ENCODE peak calls at places on chromosomes 16 and 17, in four cellular contexts. One of them, this sample, is unnamed.

GRCh38 chr16:82945420-82946096 is 318.8 kb downstream of the CDH13 start:
- DNase-seq in A549: no peak
- DNase-seq in HFFc6: no peak
- DNase-seq in foreskin fibroblast: no peak
- DNase-seq in this sample: peak; percentile 17

GRCh38 chr16:73013974-73014373 is 34.0 kb downstream of the ZFHX3 start:
- DNase-seq in HFFc6: no peak
- DNase-seq in foreskin fibroblast: no peak
- DNase-seq in A549: no peak
- DNase-seq in this sample: no peak

GRCh38 chr17:68378202-68379149 is 78.8 kb downstream of the WIPI1 start:
- DNase-seq in foreskin fibroblast: peak; percentile 99
- DNase-seq in HFFc6: peak; percentile 94
- DNase-seq in A549: peak; percentile 88
- DNase-seq in this sample: no peak

GRCh38 chr16:19520861-19521331 is 1.0 kb downstream of the GDE1 start:
- DNase-seq in HFFc6: no peak
- DNase-seq in foreskin fibroblast: no peak
- DNase-seq in A549: peak; percentile 44
- DNase-seq in this sample: peak; percentile 37

GRCh38 chr17:73304971-73305786 is 6.6 kb downstream of the CDC42EP4 start:
- DNase-seq in foreskin fibroblast: peak; percentile 87
- DNase-seq in HFFc6: peak; percentile 89
- DNase-seq in A549: peak; percentile 82
- DNase-seq in this sample: no peak

GRCh38 chr16:20774703-20775362 is 11.0 kb downstream of the ACSM3 start:
- DNase-seq in foreskin fibroblast: peak; percentile 38
- DNase-seq in A549: peak; percentile 77
- DNase-seq in HFFc6: peak; percentile 54
- DNase-seq in this sample: peak; percentile 83

GRCh38 chr17:57834146-57834741 is 15.6 kb downstream of the MRPS23 start:
- DNase-seq in A549: no peak
- DNase-seq in HFFc6: peak; percentile 23
- DNase-seq in foreskin fibroblast: peak; percentile 50
- DNase-seq in this sample: peak; percentile 28

GRCh38 chr17:83155128-83156081 is 76.0 kb downstream of the METRNL start:
- DNase-seq in foreskin fibroblast: peak; percentile 98
- DNase-seq in A549: no peak
- DNase-seq in HFFc6: peak; percentile 95
- DNase-seq in this sample: peak; percentile 54

GRCh38 chr17:7466644-7467341 is 12.6 kb downstream of the ZBTB4 start:
- DNase-seq in foreskin fibroblast: peak; percentile 75
- DNase-seq in A549: no peak
- DNase-seq in HFFc6: peak; percentile 53
- DNase-seq in this sample: no peak

GRCh38 chr17:13544755-13545154 is 57.0 kb downstream of the HS3ST3A1 start:
- DNase-seq in foreskin fibroblast: peak; percentile 56
- DNase-seq in HFFc6: peak; percentile 49
- DNase-seq in A549: no peak
- DNase-seq in this sample: no peak

GRCh38 chr16:4402439-4403132 is 13.8 kb downstream of the CORO7 start:
- DNase-seq in foreskin fibroblast: peak; percentile 67
- DNase-seq in HFFc6: peak; percentile 63
- DNase-seq in A549: peak; percentile 72
- DNase-seq in this sample: peak; percentile 77

GRCh38 chr17:79624658-79625478 is 14.0 kb upstream of the RBFOX3 start:
- DNase-seq in foreskin fibroblast: no peak
- DNase-seq in HFFc6: no peak
- DNase-seq in A549: no peak
- DNase-seq in this sample: no peak

GRCh38 chr16:3859875-3860274 is 20.6 kb downstream of the CREBBP start:
- DNase-seq in A549: no peak
- DNase-seq in foreskin fibroblast: no peak
- DNase-seq in HFFc6: no peak
- DNase-seq in this sample: no peak

GRCh38 chr16:50004239-50004638 is 20.8 kb upstream of the CNEP1R1 start:
- DNase-seq in HFFc6: no peak
- DNase-seq in foreskin fibroblast: no peak
- DNase-seq in A549: no peak
- DNase-seq in this sample: no peak

GRCh38 chr16:84119368-84119767 is 2.6 kb upstream of the MBTPS1 start:
- DNase-seq in HFFc6: no peak
- DNase-seq in A549: no peak
- DNase-seq in foreskin fibroblast: no peak
- DNase-seq in this sample: no peak

GRCh38 chr16:86625029-86625428 is 46.7 kb downstream of the FOXL1 start:
- DNase-seq in A549: no peak
- DNase-seq in foreskin fibroblast: no peak
- DNase-seq in HFFc6: no peak
- DNase-seq in this sample: no peak

GRCh38 chr16:54171855-54172537 is 114.6 kb downstream of the IRX3 start:
- DNase-seq in HFFc6: peak; percentile 30
- DNase-seq in foreskin fibroblast: no peak
- DNase-seq in A549: no peak
- DNase-seq in this sample: no peak

GRCh38 chr17:49646391-49647255 is 31.3 kb downstream of the SPOP start:
- DNase-seq in HFFc6: peak; percentile 85
- DNase-seq in A549: peak; percentile 27
- DNase-seq in foreskin fibroblast: peak; percentile 69
- DNase-seq in this sample: peak; percentile 75

GRCh38 chr17:42329025-42329976 is 41.0 kb downstream of the STAT5A start:
- DNase-seq in A549: peak; percentile 95
- DNase-seq in HFFc6: peak; percentile 78
- DNase-seq in foreskin fibroblast: peak; percentile 60
- DNase-seq in this sample: no peak

GRCh38 chr17:35849469-35850348 is 19.0 kb downstream of the HEATR9 start:
- DNase-seq in A549: peak; percentile 81
- DNase-seq in HFFc6: peak; percentile 65
- DNase-seq in foreskin fibroblast: peak; percentile 33
- DNase-seq in this sample: peak; percentile 73

GRCh38 chr17:79220715-79221291 is 146.2 kb downstream of the ENGASE start:
- DNase-seq in A549: no peak
- DNase-seq in HFFc6: no peak
- DNase-seq in foreskin fibroblast: no peak
- DNase-seq in this sample: peak; percentile 30

GRCh38 chr17:45353047-45353446 is 36.2 kb upstream of the MAP3K14 start:
- DNase-seq in foreskin fibroblast: no peak
- DNase-seq in HFFc6: no peak
- DNase-seq in A549: no peak
- DNase-seq in this sample: peak; percentile 74

GRCh38 chr17:56786989-56787482 is 46.7 kb downstream of the C17orf67 start:
- DNase-seq in A549: peak; percentile 70
- DNase-seq in foreskin fibroblast: peak; percentile 84
- DNase-seq in HFFc6: peak; percentile 97
- DNase-seq in this sample: peak; percentile 87

GRCh38 chr17:64355536-64356303 is 34.9 kb downstream of the PECAM1 start:
- DNase-seq in foreskin fibroblast: peak; percentile 50
- DNase-seq in A549: no peak
- DNase-seq in HFFc6: no peak
- DNase-seq in this sample: peak; percentile 54

GRCh38 chr16:53111078-53111776 is 56.4 kb downstream of the CHD9 start:
- DNase-seq in A549: no peak
- DNase-seq in foreskin fibroblast: no peak
- DNase-seq in HFFc6: no peak
- DNase-seq in this sample: no peak

GRCh38 chr17:63445065-63445464 is 1.0 kb downstream of the CYB561 start:
- DNase-seq in foreskin fibroblast: no peak
- DNase-seq in HFFc6: no peak
- DNase-seq in A549: no peak
- DNase-seq in this sample: no peak

GRCh38 chr17:8436169-8436932 is 667 bp downstream of the NDEL1 start:
- DNase-seq in foreskin fibroblast: peak; percentile 55
- DNase-seq in HFFc6: peak; percentile 43
- DNase-seq in A549: peak; percentile 64
- DNase-seq in this sample: peak; percentile 75

GRCh38 chr17:79970576-79971068 is 65.0 kb downstream of the TBC1D16 start:
- DNase-seq in HFFc6: no peak
- DNase-seq in foreskin fibroblast: no peak
- DNase-seq in A549: peak; percentile 75
- DNase-seq in this sample: peak; percentile 55

GRCh38 chr16:89860747-89861304 is 12.6 kb upstream of the TCF25 start:
- DNase-seq in HFFc6: peak; percentile 20
- DNase-seq in A549: peak; percentile 58
- DNase-seq in foreskin fibroblast: peak; percentile 16
- DNase-seq in this sample: peak; percentile 85

GRCh38 chr17:32912218-32912897 is 15.6 kb upstream of the TMEM98 start:
- DNase-seq in A549: peak; percentile 76
- DNase-seq in foreskin fibroblast: peak; percentile 70
- DNase-seq in HFFc6: peak; percentile 74
- DNase-seq in this sample: no peak

GRCh38 chr17:71902931-71903506 is 217.8 kb upstream of the SOX9 start:
- DNase-seq in HFFc6: no peak
- DNase-seq in A549: no peak
- DNase-seq in foreskin fibroblast: no peak
- DNase-seq in this sample: no peak

GRCh38 chr16:26252598-26252997 is 560.8 kb downstream of the HS3ST4 start:
- DNase-seq in foreskin fibroblast: no peak
- DNase-seq in HFFc6: no peak
- DNase-seq in A549: no peak
- DNase-seq in this sample: no peak

GRCh38 chr16:26247063-26247462 is 555.3 kb downstream of the HS3ST4 start:
- DNase-seq in A549: no peak
- DNase-seq in HFFc6: no peak
- DNase-seq in foreskin fibroblast: no peak
- DNase-seq in this sample: peak; percentile 8
- TF ChIP-seq CTCF in A549: no peak
- TF ChIP-seq CTCF in HFFc6: no peak
- TF ChIP-seq CTCF in foreskin fibroblast: no peak
- TF ChIP-seq CTCF in this sample: no peak

GRCh38 chr16:28553776-28554633 is at the start of gene SGF29:
- DNase-seq in foreskin fibroblast: peak; percentile 87
- DNase-seq in HFFc6: peak; percentile 83
- DNase-seq in A549: peak; percentile 93
- DNase-seq in this sample: peak; percentile 96
- TF ChIP-seq CTCF in foreskin fibroblast: no peak
- TF ChIP-seq CTCF in HFFc6: peak; percentile 58
- TF ChIP-seq CTCF in A549: peak; percentile 41
- TF ChIP-seq CTCF in this sample: peak; percentile 36

GRCh38 chr16:64453643-64454042 is 668.2 kb downstream of the CDH11 start:
- DNase-seq in HFFc6: no peak
- DNase-seq in A549: no peak
- DNase-seq in foreskin fibroblast: no peak
- DNase-seq in this sample: no peak

GRCh38 chr16:64452446-64452845 is 669.4 kb downstream of the CDH11 start:
- DNase-seq in foreskin fibroblast: no peak
- DNase-seq in HFFc6: no peak
- DNase-seq in A549: no peak
- DNase-seq in this sample: no peak

GRCh38 chr16:64459402-64459801 is 662.5 kb downstream of the CDH11 start:
- DNase-seq in HFFc6: no peak
- DNase-seq in A549: no peak
- DNase-seq in foreskin fibroblast: no peak
- DNase-seq in this sample: no peak

GRCh38 chr16:64459821-64460220 is 662.0 kb downstream of the CDH11 start:
- DNase-seq in foreskin fibroblast: no peak
- DNase-seq in A549: no peak
- DNase-seq in HFFc6: no peak
- DNase-seq in this sample: no peak

DNA sequence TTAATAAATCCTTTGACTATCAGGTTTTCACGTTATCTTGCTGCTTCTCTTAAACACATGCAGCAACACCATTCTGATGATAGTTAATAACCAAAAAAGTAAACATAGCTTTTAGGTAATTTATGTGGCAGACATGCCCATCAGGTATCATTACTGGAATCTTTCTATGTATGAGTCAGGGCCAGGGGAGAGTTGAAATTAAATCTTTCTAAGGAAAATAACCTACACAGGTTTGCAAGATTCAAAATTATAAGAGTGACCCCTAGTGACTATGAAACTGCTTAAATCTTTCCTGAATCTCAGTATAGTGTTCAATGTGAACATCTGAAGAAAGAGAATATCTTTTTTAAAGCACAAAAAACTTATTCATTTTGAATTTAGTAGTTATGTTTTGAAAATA is 666.6 kb downstream of the CDH11 start:
- DNase-seq in A549: no peak
- DNase-seq in HFFc6: peak; percentile 55
- DNase-seq in foreskin fibroblast: no peak
- DNase-seq in this sample: no peak
- TF ChIP-seq CTCF in A549: no peak
- TF ChIP-seq CTCF in HFFc6: peak; percentile 74
- TF ChIP-seq CTCF in foreskin fibroblast: peak; percentile 16
- TF ChIP-seq CTCF in this sample: no peak

GRCh38 chr16:14301150-14302030 is 230.3 kb downstream of the MRTFB start:
- DNase-seq in HFFc6: no peak
- DNase-seq in A549: peak; percentile 79
- DNase-seq in foreskin fibroblast: no peak
- DNase-seq in this sample: peak; percentile 74

GRCh38 chr16:14298374-14299122 is 227.4 kb downstream of the MRTFB start:
- DNase-seq in A549: no peak
- DNase-seq in HFFc6: no peak
- DNase-seq in foreskin fibroblast: no peak
- DNase-seq in this sample: no peak

GRCh38 chr16:14302031-14302398 is 230.9 kb downstream of the MRTFB start:
- DNase-seq in foreskin fibroblast: peak; percentile 70
- DNase-seq in A549: peak; percentile 81
- DNase-seq in HFFc6: peak; percentile 40
- DNase-seq in this sample: peak; percentile 42

GRCh38 chr16:14302399-14303181 is 231.5 kb downstream of the MRTFB start:
- DNase-seq in A549: peak; percentile 61
- DNase-seq in foreskin fibroblast: no peak
- DNase-seq in HFFc6: no peak
- DNase-seq in this sample: peak; percentile 37

GRCh38 chr16:14300631-14301149 is 229.6 kb downstream of the MRTFB start:
- DNase-seq in foreskin fibroblast: peak; percentile 81
- DNase-seq in HFFc6: peak; percentile 89
- DNase-seq in A549: peak; percentile 91
- DNase-seq in this sample: peak; percentile 69
- TF ChIP-seq CTCF in foreskin fibroblast: peak; percentile 49
- TF ChIP-seq CTCF in HFFc6: peak; percentile 78
- TF ChIP-seq CTCF in A549: peak; percentile 75
- TF ChIP-seq CTCF in this sample: peak; percentile 58

DNA sequence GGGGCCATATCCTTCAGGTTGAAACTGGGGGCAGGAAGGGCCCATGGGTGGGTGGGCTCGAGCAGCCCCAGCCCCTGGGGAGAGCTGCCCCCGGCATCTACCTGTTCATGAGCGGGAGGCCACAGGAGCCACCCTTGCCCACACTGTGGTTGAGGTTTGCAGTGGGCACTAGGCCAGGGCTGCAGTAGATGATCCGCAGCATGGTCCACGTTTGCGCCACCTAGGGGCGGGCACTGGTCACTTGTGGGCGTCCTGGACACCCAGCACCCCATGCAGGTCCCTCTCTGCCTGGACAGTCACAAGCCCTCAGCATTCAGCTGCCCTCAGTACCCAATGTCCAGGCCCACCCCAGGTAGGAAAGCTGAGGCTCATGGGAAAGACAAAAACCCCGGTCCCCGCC is 1.8 kb upstream of the JMJD8 start:
- DNase-seq in HFFc6: peak; percentile 37
- DNase-seq in foreskin fibroblast: no peak
- DNase-seq in A549: peak; percentile 81
- DNase-seq in this sample: no peak
- TF ChIP-seq CTCF in HFFc6: peak; percentile 72
- TF ChIP-seq CTCF in foreskin fibroblast: peak; percentile 25
- TF ChIP-seq CTCF in A549: peak; percentile 60
- TF ChIP-seq CTCF in this sample: peak; percentile 40

GRCh38 chr17:5793157-5793556 is 208.8 kb upstream of the NLRP1 start:
- DNase-seq in A549: no peak
- DNase-seq in HFFc6: no peak
- DNase-seq in foreskin fibroblast: no peak
- DNase-seq in this sample: peak; percentile 5
- TF ChIP-seq CTCF in A549: no peak
- TF ChIP-seq CTCF in HFFc6: peak; percentile 62
- TF ChIP-seq CTCF in foreskin fibroblast: no peak
- TF ChIP-seq CTCF in this sample: no peak